ENCODE peak calls at places on chromosome 5, in seven cellular contexts. M, K, I, V, A, G and Y are unnamed samples.

GRCh38 chr5:129905467-129906176 is 1.4 kb downstream of the CHSY3 start:
- DNase-seq in M (peak), K (no peak), I (no peak), V (no peak), A (peak), G (no peak), Y (peak)

GRCh38 chr5:174084691-174085154 is 39.2 kb downstream of the NSG2 start:
- DNase-seq in M (no peak), K (peak), I (no peak), V (no peak), A (peak), G (no peak), Y (no peak)

GRCh38 chr5:149439899-149440655 is 61.0 kb upstream of the IL17B start:
- DNase-seq in M (peak), K (peak), I (no peak), V (no peak), A (peak), G (no peak), Y (no peak)

GRCh38 chr5:146965781-146966659 is 87.5 kb upstream of the PPP2R2B start:
- DNase-seq in M (peak), K (peak), I (peak), V (peak), A (peak), G (peak), Y (no peak)

GRCh38 chr5:38994329-38994927 is 79.8 kb downstream of the RICTOR start:
- DNase-seq in M (peak), K (peak), I (peak), V (no peak), A (peak), G (no peak), Y (no peak)

GRCh38 chr5:91018712-91019371 is 364.3 kb downstream of the ARRDC3 start:
- DNase-seq in M (no peak), K (no peak), I (no peak), V (no peak), A (no peak), G (no peak), Y (no peak)

GRCh38 chr5:107425541-107426031 is 245.2 kb downstream of the EFNA5 start:
- DNase-seq in M (peak), K (peak), I (no peak), V (no peak), A (peak), G (no peak), Y (no peak)

GRCh38 chr5:669111-669841 is 23.9 kb downstream of the TPPP start:
- DNase-seq in M (no peak), K (no peak), I (peak), V (no peak), A (peak), G (peak), Y (no peak)

GRCh38 chr5:25516136-25516535 is 871.4 kb upstream of the CDH10 start:
- DNase-seq in M (no peak), K (peak), I (no peak), V (no peak), A (peak), G (no peak), Y (no peak)

GRCh38 chr5:150443242-150444075 is 6.1 kb downstream of the RPS14 start:
- DNase-seq in M (no peak), K (no peak), I (no peak), V (no peak), A (peak), G (no peak), Y (no peak)

GRCh38 chr5:129377504-129377903 is 82.6 kb upstream of the ADAMTS19 start:
- DNase-seq in M (no peak), K (no peak), I (no peak), V (no peak), A (no peak), G (no peak), Y (no peak)

GRCh38 chr5:67058998-67059746 is 137.4 kb downstream of the CD180 start:
- DNase-seq in M (no peak), K (no peak), I (no peak), V (no peak), A (no peak), G (no peak), Y (no peak)

GRCh38 chr5:1538741-1539392 is 15.1 kb upstream of the LPCAT1 start:
- DNase-seq in M (no peak), K (no peak), I (no peak), V (no peak), A (no peak), G (no peak), Y (no peak)

GRCh38 chr5:170701321-170701720 is 82.2 kb upstream of the GABRP start:
- DNase-seq in M (no peak), K (no peak), I (no peak), V (no peak), A (no peak), G (no peak), Y (no peak)

GRCh38 chr5:73464016-73464745 is 15.6 kb upstream of the FOXD1 start:
- DNase-seq in M (no peak), K (no peak), I (no peak), V (no peak), A (peak), G (no peak), Y (no peak)

GRCh38 chr5:33726422-33727165 is 165.2 kb downstream of the ADAMTS12 start:
- DNase-seq in M (no peak), K (no peak), I (no peak), V (no peak), A (peak), G (no peak), Y (no peak)

GRCh38 chr5:149857499-149857898 is 87.1 kb downstream of the PDE6A start:
- DNase-seq in M (peak), K (peak), I (no peak), V (no peak), A (peak), G (no peak), Y (no peak)

GRCh38 chr5:1867114-1867814 is 15.5 kb downstream of the IRX4 start:
- DNase-seq in M (no peak), K (no peak), I (no peak), V (no peak), A (no peak), G (no peak), Y (no peak)

GRCh38 chr5:37568893-37569292 is 189.8 kb downstream of the WDR70 start:
- DNase-seq in M (no peak), K (no peak), I (no peak), V (no peak), A (no peak), G (no peak), Y (no peak)

GRCh38 chr5:93208156-93208895 is 372.7 kb downstream of the NR2F1-AS1 start:
- DNase-seq in M (no peak), K (no peak), I (no peak), V (no peak), A (no peak), G (no peak), Y (no peak)

GRCh38 chr5:53874409-53874808 is 314.0 kb downstream of the NDUFS4 start:
- DNase-seq in M (peak), K (no peak), I (no peak), V (no peak), A (no peak), G (no peak), Y (no peak)